ENCODE peak calls at places on chromosomes 6 and 20, in five cellular contexts. One of them, this sample, is unnamed.

GRCh38 chr6:41958022-41958856 is 16.6 kb upstream of the CCND3 start:
- DNase-seq in NCI-H1436 treated with DMSO at 0.1 percent for 48 hours: no peak
- DNase-seq in C1 segment of cervical spinal cord: no peak
- DNase-seq in activated CD8-positive, alpha-beta memory T cell treated with anti-CD3 and anti-CD28 coated beads for 4 hours: no peak
- DNase-seq in activated naive CD8-positive, alpha-beta T cell treated with anti-CD3 and anti-CD28 coated beads, Interleukin-2, amount 50 U/mL, for 24 hours: no peak
- DNase-seq in this sample: no peak

GRCh38 chr6:17032595-17033591 is 69.0 kb upstream of the STMND1 start:
- DNase-seq in NCI-H1436 treated with DMSO at 0.1 percent for 48 hours: no peak
- DNase-seq in activated naive CD8-positive, alpha-beta T cell treated with anti-CD3 and anti-CD28 coated beads, Interleukin-2, amount 50 U/mL, for 24 hours: no peak
- DNase-seq in C1 segment of cervical spinal cord: peak
- DNase-seq in activated CD8-positive, alpha-beta memory T cell treated with anti-CD3 and anti-CD28 coated beads for 4 hours: no peak
- DNase-seq in this sample: peak

GRCh38 chr6:77011929-77012545 is 451.3 kb downstream of the HTR1B start:
- DNase-seq in C1 segment of cervical spinal cord: no peak
- DNase-seq in activated naive CD8-positive, alpha-beta T cell treated with anti-CD3 and anti-CD28 coated beads, Interleukin-2, amount 50 U/mL, for 24 hours: no peak
- DNase-seq in activated CD8-positive, alpha-beta memory T cell treated with anti-CD3 and anti-CD28 coated beads for 4 hours: no peak
- DNase-seq in NCI-H1436 treated with DMSO at 0.1 percent for 48 hours: no peak
- DNase-seq in this sample: no peak

GRCh38 chr6:152094992-152095592 is 287.6 kb downstream of the ESR1 start:
- DNase-seq in activated CD8-positive, alpha-beta memory T cell treated with anti-CD3 and anti-CD28 coated beads for 4 hours: no peak
- DNase-seq in activated naive CD8-positive, alpha-beta T cell treated with anti-CD3 and anti-CD28 coated beads, Interleukin-2, amount 50 U/mL, for 24 hours: peak
- DNase-seq in NCI-H1436 treated with DMSO at 0.1 percent for 48 hours: no peak
- DNase-seq in C1 segment of cervical spinal cord: no peak
- DNase-seq in this sample: no peak

GRCh38 chr6:49606696-49607390 is 29.8 kb downstream of the RHAG start:
- DNase-seq in NCI-H1436 treated with DMSO at 0.1 percent for 48 hours: peak
- DNase-seq in C1 segment of cervical spinal cord: peak
- DNase-seq in activated naive CD8-positive, alpha-beta T cell treated with anti-CD3 and anti-CD28 coated beads, Interleukin-2, amount 50 U/mL, for 24 hours: peak
- DNase-seq in activated CD8-positive, alpha-beta memory T cell treated with anti-CD3 and anti-CD28 coated beads for 4 hours: no peak
- DNase-seq in this sample: no peak

GRCh38 chr20:10800288-10800687 is 126.5 kb upstream of the JAG1 start:
- DNase-seq in NCI-H1436 treated with DMSO at 0.1 percent for 48 hours: peak
- DNase-seq in C1 segment of cervical spinal cord: no peak
- DNase-seq in activated CD8-positive, alpha-beta memory T cell treated with anti-CD3 and anti-CD28 coated beads for 4 hours: no peak
- DNase-seq in activated naive CD8-positive, alpha-beta T cell treated with anti-CD3 and anti-CD28 coated beads, Interleukin-2, amount 50 U/mL, for 24 hours: no peak
- DNase-seq in this sample: no peak

GRCh38 chr6:54074591-54075195 is 36.5 kb upstream of the MLIP start:
- DNase-seq in activated CD8-positive, alpha-beta memory T cell treated with anti-CD3 and anti-CD28 coated beads for 4 hours: no peak
- DNase-seq in activated naive CD8-positive, alpha-beta T cell treated with anti-CD3 and anti-CD28 coated beads, Interleukin-2, amount 50 U/mL, for 24 hours: no peak
- DNase-seq in C1 segment of cervical spinal cord: no peak
- DNase-seq in NCI-H1436 treated with DMSO at 0.1 percent for 48 hours: no peak
- DNase-seq in this sample: no peak

GRCh38 chr6:84172574-84172973 is 54.9 kb downstream of the CEP162 start:
- DNase-seq in C1 segment of cervical spinal cord: no peak
- DNase-seq in NCI-H1436 treated with DMSO at 0.1 percent for 48 hours: no peak
- DNase-seq in activated CD8-positive, alpha-beta memory T cell treated with anti-CD3 and anti-CD28 coated beads for 4 hours: no peak
- DNase-seq in activated naive CD8-positive, alpha-beta T cell treated with anti-CD3 and anti-CD28 coated beads, Interleukin-2, amount 50 U/mL, for 24 hours: no peak
- DNase-seq in this sample: no peak

GRCh38 chr6:170228581-170229310 is 62.1 kb downstream of the DLL1 start:
- DNase-seq in activated naive CD8-positive, alpha-beta T cell treated with anti-CD3 and anti-CD28 coated beads, Interleukin-2, amount 50 U/mL, for 24 hours: no peak
- DNase-seq in activated CD8-positive, alpha-beta memory T cell treated with anti-CD3 and anti-CD28 coated beads for 4 hours: no peak
- DNase-seq in NCI-H1436 treated with DMSO at 0.1 percent for 48 hours: no peak
- DNase-seq in C1 segment of cervical spinal cord: no peak
- DNase-seq in this sample: peak

GRCh38 chr20:50193169-50193850 is 2.7 kb downstream of the CEBPB start:
- DNase-seq in NCI-H1436 treated with DMSO at 0.1 percent for 48 hours: no peak
- DNase-seq in activated naive CD8-positive, alpha-beta T cell treated with anti-CD3 and anti-CD28 coated beads, Interleukin-2, amount 50 U/mL, for 24 hours: no peak
- DNase-seq in activated CD8-positive, alpha-beta memory T cell treated with anti-CD3 and anti-CD28 coated beads for 4 hours: no peak
- DNase-seq in C1 segment of cervical spinal cord: peak
- DNase-seq in this sample: peak

GRCh38 chr20:56278205-56278604 is 29.7 kb downstream of the MC3R start:
- DNase-seq in activated CD8-positive, alpha-beta memory T cell treated with anti-CD3 and anti-CD28 coated beads for 4 hours: no peak
- DNase-seq in C1 segment of cervical spinal cord: no peak
- DNase-seq in activated naive CD8-positive, alpha-beta T cell treated with anti-CD3 and anti-CD28 coated beads, Interleukin-2, amount 50 U/mL, for 24 hours: no peak
- DNase-seq in NCI-H1436 treated with DMSO at 0.1 percent for 48 hours: no peak
- DNase-seq in this sample: no peak

This sample was measured in dorsolateral prefrontal cortex.